ENCODE peak calls at places on chromosome 5, in six cellular contexts. W is mucosa of descending colon, E is MM.1S, V is Peyer's patch, C is fibroblast of lung, S is GM06990. Y is an unnamed sample.

GRCh38 chr5:150853560-150853959 is 7.2 kb downstream of the IRGM start:
- DNase-seq in W (no peak), E (no peak), V (no peak), C (no peak), S (no peak), Y (no peak)

GRCh38 chr5:152264656-152265055 is 140.4 kb downstream of the NMUR2 start:
- DNase-seq in W (no peak), E (no peak), V (no peak), C (no peak), S (no peak), Y (peak)

GRCh38 chr5:146365618-146366017 is 27.0 kb downstream of the POU4F3 start:
- DNase-seq in W (no peak), E (no peak), V (no peak), C (no peak), S (no peak), Y (no peak)

GRCh38 chr5:67244345-67244793 is 47.8 kb upstream of the CD180 start:
- DNase-seq in W (no peak), E (no peak), V (no peak), C (no peak), S (no peak), Y (peak)

GRCh38 chr5:178320281-178320855 is 87.8 kb upstream of the PHYKPL start:
- DNase-seq in W (no peak), E (no peak), V (peak), C (no peak), S (no peak), Y (no peak)

GRCh38 chr5:157390179-157390923 is 69.7 kb upstream of the NIPAL4 start:
- DNase-seq in W (no peak), E (no peak), V (no peak), C (peak), S (no peak), Y (peak)

GRCh38 chr5:122078116-122078865 is at the start of gene LOX:
- DNase-seq in W (peak), E (no peak), V (peak), C (peak), S (no peak), Y (peak)

GRCh38 chr5:32311404-32312193 is 1.1 kb downstream of the MTMR12 start:
- DNase-seq in W (no peak), E (no peak), V (no peak), C (no peak), S (peak), Y (no peak)

GRCh38 chr5:136769093-136769492 is 403.7 kb upstream of the TRPC7 start:
- DNase-seq in W (no peak), E (no peak), V (no peak), C (no peak), S (no peak), Y (no peak)

GRCh38 chr5:173753307-173754168 is 134.6 kb upstream of the CPEB4 start:
- DNase-seq in W (no peak), E (no peak), V (no peak), C (peak), S (no peak), Y (peak)

GRCh38 chr5:99032234-99033013 is 103.6 kb upstream of the CHD1 start:
- DNase-seq in W (no peak), E (peak), V (no peak), C (peak), S (no peak), Y (peak)

GRCh38 chr5:173029499-173029921 is 26.6 kb upstream of the CREBRF start:
- DNase-seq in W (no peak), E (peak), V (no peak), C (no peak), S (no peak), Y (no peak)

GRCh38 chr5:66863343-66864170 is 267.4 kb downstream of the MAST4 start:
- DNase-seq in W (no peak), E (no peak), V (no peak), C (no peak), S (no peak), Y (no peak)

GRCh38 chr5:161960314-161960713 is 107.3 kb upstream of the GABRG2 start:
- DNase-seq in W (no peak), E (no peak), V (no peak), C (no peak), S (no peak), Y (no peak)

GRCh38 chr5:83899351-83899970 is 178.8 kb upstream of the HAPLN1 start:
- DNase-seq in W (no peak), E (no peak), V (no peak), C (no peak), S (no peak), Y (no peak)

GRCh38 chr5:32507738-32508434 is 63.3 kb upstream of the ZFR start:
- DNase-seq in W (no peak), E (no peak), V (no peak), C (peak), S (no peak), Y (no peak)

GRCh38 chr5:150057511-150057910 is 28.8 kb downstream of the CSF1R start:
- DNase-seq in W (no peak), E (no peak), V (peak), C (no peak), S (no peak), Y (no peak)

GRCh38 chr5:72231989-72232703 is 87.9 kb downstream of the MRPS27 start:
- DNase-seq in W (no peak), E (no peak), V (no peak), C (no peak), S (peak), Y (no peak)

GRCh38 chr5:136023935-136024645 is 4.7 kb upstream of the TGFBI start:
- DNase-seq in W (no peak), E (no peak), V (no peak), C (peak), S (no peak), Y (peak)

GRCh38 chr5:95858023-95858461 is 35.5 kb upstream of the GLRX start:
- DNase-seq in W (peak), E (no peak), V (no peak), C (peak), S (no peak), Y (peak)

GRCh38 chr5:109959652-109960051 is 269.9 kb downstream of the MAN2A1 start:
- DNase-seq in W (no peak), E (no peak), V (no peak), C (no peak), S (no peak), Y (no peak)

GRCh38 chr5:172446336-172447051 is 7.8 kb downstream of the SH3PXD2B start:
- DNase-seq in W (no peak), E (no peak), V (peak), C (no peak), S (no peak), Y (peak)

GRCh38 chr5:59620535-59621212 is 272.9 kb downstream of the PDE4D start:
- DNase-seq in W (no peak), E (no peak), V (no peak), C (no peak), S (no peak), Y (no peak)

GRCh38 chr5:169826618-169827017 is 153.7 kb downstream of the INSYN2B start:
- DNase-seq in W (no peak), E (no peak), V (no peak), C (no peak), S (no peak), Y (no peak)

GRCh38 chr5:171810217-171810616 is 24.6 kb downstream of the SMIM23 start:
- DNase-seq in W (no peak), E (no peak), V (no peak), C (peak), S (no peak), Y (no peak)

GRCh38 chr5:157603333-157604190 is 28.0 kb upstream of the ADAM19 start:
- DNase-seq in W (peak), E (no peak), V (no peak), C (peak), S (peak), Y (no peak)

GRCh38 chr5:155017610-155018009 is 4.1 kb downstream of the KIF4B start:
- DNase-seq in W (no peak), E (no peak), V (no peak), C (no peak), S (no peak), Y (no peak)

GRCh38 chr5:127824126-127824525 is 120.9 kb downstream of the CCDC192 start:
- DNase-seq in W (no peak), E (no peak), V (no peak), C (no peak), S (no peak), Y (no peak)

GRCh38 chr5:163889369-163889768 is 383.9 kb downstream of the MAT2B start:
- DNase-seq in W (no peak), E (no peak), V (no peak), C (peak), S (no peak), Y (no peak)

GRCh38 chr5:91269198-91269597 is 113.9 kb downstream of the ARRDC3 start:
- DNase-seq in W (no peak), E (peak), V (no peak), C (no peak), S (no peak), Y (no peak)

GRCh38 chr5:178115136-178115834 is 2.0 kb downstream of the N4BP3 start:
- DNase-seq in W (no peak), E (no peak), V (no peak), C (no peak), S (no peak), Y (no peak)

GRCh38 chr5:154214236-154215106 is 23.9 kb downstream of the GALNT10 start:
- DNase-seq in W (no peak), E (no peak), V (no peak), C (peak), S (no peak), Y (no peak)

GRCh38 chr5:67416986-67417385 is 220.4 kb upstream of the CD180 start:
- DNase-seq in W (no peak), E (no peak), V (no peak), C (no peak), S (no peak), Y (no peak)

GRCh38 chr5:36242534-36243144 is 914 bp upstream of the NADK2 start:
- DNase-seq in W (peak), E (no peak), V (no peak), C (no peak), S (no peak), Y (peak)

GRCh38 chr5:36241636-36242533 is at the start of gene NADK2:
- DNase-seq in W (peak), E (peak), V (peak), C (peak), S (peak), Y (peak)

GRCh38 chr5:36238896-36239295 is 2.8 kb downstream of the NADK2 start:
- DNase-seq in W (no peak), E (no peak), V (no peak), C (no peak), S (no peak), Y (no peak)

GRCh38 chr5:36239370-36240293 is 2.1 kb downstream of the NADK2 start:
- DNase-seq in W (no peak), E (peak), V (no peak), C (no peak), S (no peak), Y (no peak)

DNA sequence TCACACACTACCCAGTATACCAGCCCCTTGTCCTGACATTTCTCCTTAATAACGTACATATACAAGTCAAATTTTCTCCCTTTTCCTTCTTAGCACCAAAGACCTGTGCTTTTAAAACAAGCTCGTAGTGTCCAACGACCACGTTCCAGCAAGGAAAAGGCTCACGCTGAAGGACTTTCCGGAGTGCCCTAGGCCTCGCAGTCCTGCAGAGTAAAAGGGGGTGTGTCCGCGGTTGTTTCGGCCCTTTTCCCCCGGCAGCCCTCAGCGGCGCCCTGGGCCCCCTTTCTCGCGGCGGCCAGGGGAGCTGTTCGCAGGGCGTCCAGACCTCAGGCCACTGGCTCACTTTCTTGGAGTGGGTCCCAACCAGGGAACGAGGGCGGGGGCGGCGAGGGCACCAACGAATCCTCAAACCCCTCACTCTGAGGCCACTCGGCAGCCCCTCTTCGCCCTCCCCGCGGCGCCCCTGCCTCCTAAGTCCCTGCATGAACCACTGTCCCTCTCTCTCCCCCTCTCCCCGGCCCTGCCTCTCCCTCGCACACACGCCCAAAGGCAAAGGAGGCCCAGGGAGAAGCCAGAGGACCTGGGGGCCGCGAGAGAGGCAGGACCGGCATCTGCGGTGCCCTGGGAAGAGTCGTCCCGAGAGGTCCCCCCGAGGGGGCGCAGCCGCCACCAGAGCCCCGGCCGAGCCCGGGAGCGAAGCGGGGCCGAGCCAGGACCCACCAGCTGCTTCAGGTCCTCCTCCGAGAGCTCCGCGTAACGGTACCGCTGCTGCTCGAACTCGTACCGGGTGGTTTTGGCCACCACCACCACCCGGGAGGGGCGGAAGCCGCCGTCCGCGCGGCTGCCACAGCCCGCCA is 718 bp downstream of the NADK2 start:
- DNase-seq in W (peak), E (peak), V (peak), C (peak), S (no peak), Y (peak)
- TF ChIP-seq CTCF in W (no peak), E (no peak), V (no peak), C (peak), S (no peak), Y (no peak)

DNA sequence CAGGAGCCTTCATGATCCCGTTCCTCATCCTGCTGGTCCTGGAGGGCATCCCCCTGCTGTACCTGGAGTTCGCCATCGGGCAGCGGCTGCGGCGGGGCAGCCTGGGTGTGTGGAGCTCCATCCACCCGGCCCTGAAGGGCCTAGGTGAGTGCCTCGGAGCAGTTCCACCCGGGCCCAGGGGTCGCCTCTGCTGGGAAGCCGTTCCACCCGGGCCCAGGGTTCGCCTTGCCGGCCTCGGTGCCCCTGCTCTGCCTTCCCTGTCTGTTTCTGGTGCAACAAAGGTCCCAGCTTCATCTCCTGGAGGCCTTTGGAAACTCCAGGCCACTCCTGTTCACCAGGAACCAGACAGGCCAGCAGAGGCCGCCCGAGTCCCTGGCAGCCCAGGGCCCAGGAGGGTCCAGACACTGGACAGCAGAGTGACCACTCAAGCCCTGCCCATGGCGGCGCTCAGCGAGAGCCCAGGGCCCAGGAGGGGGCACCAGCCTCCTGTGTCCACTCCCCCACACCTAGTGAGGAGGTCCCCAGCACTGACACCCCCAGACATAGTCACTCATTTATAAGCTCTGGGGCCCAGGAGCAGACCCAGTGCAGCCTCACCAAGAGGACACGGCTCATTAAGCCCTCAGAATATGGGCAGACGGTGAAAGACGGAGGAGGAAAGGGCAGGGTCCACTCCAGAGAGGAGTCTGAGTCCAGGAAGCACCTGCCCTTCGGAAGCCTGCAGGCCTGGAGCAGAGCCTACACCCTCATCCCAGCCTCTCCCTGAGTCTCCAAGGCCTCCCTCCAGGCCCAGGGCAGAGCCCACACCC is 7.6 kb downstream of the SLC6A19 start:
- DNase-seq in W (peak), E (no peak), V (peak), C (no peak), S (no peak), Y (no peak)
- TF ChIP-seq CTCF in W (peak), E (peak), V (no peak), C (peak), S (peak), Y (peak)

GRCh38 chr5:14871084-14871572 is 450 bp downstream of the ANKH start:
- DNase-seq in W (peak), E (peak), V (peak), C (no peak), S (no peak), Y (peak)

GRCh38 chr5:14872070-14872989 is 752 bp upstream of the ANKH start:
- DNase-seq in W (peak), E (peak), V (peak), C (peak), S (peak), Y (peak)

GRCh38 chr5:14870347-14871083 is 1.1 kb downstream of the ANKH start:
- DNase-seq in W (peak), E (peak), V (no peak), C (no peak), S (peak), Y (no peak)

GRCh38 chr5:14873093-14873492 is 1.5 kb upstream of the ANKH start:
- DNase-seq in W (no peak), E (no peak), V (no peak), C (no peak), S (no peak), Y (no peak)

GRCh38 chr5:14871573-14872069 is at the start of gene ANKH:
- DNase-seq in W (peak), E (peak), V (peak), C (peak), S (peak), Y (peak)
- TF ChIP-seq CTCF in W (no peak), E (no peak), V (no peak), C (peak), S (no peak), Y (no peak)

GRCh38 chr5:55732592-55732991 is 5.3 kb upstream of the DDX4 start:
- DNase-seq in W (no peak), E (no peak), V (no peak), C (no peak), S (no peak), Y (no peak)
- TF ChIP-seq CTCF in W (no peak), E (no peak), V (no peak), C (no peak), S (no peak), Y (no peak)

DNA sequence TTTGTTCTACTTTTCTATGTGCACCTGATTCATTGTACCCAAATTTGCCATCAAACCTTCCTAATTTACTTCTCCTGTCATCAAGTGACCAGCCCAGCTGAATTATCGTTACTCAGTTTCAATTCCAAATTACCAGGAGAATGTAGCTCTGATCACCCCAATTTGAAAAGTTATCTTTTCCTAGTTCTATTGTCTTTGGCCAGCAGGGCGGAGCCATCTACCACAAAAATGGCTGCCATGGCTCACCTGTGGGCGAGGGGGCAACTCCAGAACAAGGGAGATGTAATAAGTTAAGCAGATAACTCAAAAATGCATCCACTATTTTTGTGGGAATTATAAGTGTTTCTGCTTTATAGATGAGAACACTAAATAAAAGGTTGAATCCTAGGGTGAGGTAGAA is 133.8 kb upstream of the MOCS2 start:
- DNase-seq in W (no peak), E (no peak), V (no peak), C (no peak), S (no peak), Y (no peak)
- TF ChIP-seq CTCF in W (no peak), E (peak), V (no peak), C (no peak), S (peak), Y (no peak)

GRCh38 chr5:103829585-103829984 is 267.0 kb upstream of the NUDT12 start:
- DNase-seq in W (no peak), E (no peak), V (no peak), C (no peak), S (no peak), Y (peak)

GRCh38 chr5:103827976-103828375 is 265.4 kb upstream of the NUDT12 start:
- DNase-seq in W (no peak), E (peak), V (no peak), C (no peak), S (no peak), Y (no peak)
- TF ChIP-seq CTCF in W (no peak), E (no peak), V (no peak), C (no peak), S (no peak), Y (no peak)

GRCh38 chr5:116472274-116472673 is 102.3 kb downstream of the SEMA6A start:
- DNase-seq in W (no peak), E (no peak), V (no peak), C (no peak), S (no peak), Y (no peak)
- TF ChIP-seq CTCF in W (no peak), E (no peak), V (no peak), C (no peak), S (no peak), Y (no peak)

DNA sequence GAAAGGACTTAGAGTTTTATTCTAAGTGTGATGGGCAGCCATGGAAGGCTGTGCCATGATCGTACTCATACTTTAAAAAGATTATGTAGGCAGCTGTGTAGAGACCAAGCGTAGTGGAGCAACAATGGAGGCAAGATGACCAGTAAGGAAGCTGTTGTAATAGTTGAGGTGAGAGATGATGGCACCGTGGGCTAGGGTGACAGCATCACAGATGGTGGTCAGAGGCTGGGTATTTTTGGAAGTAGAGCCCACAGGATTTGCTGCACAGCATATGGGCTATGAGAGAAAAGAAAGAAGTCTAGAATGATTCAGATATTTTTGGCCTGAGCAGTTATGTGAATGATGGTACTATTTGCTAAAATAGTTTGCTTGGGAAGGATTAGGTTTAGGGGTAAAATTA is 7.7 kb downstream of the ARHGAP26 start:
- DNase-seq in W (no peak), E (no peak), V (no peak), C (no peak), S (no peak), Y (no peak)
- TF ChIP-seq CTCF in W (no peak), E (no peak), V (no peak), C (no peak), S (no peak), Y (no peak)